ENCODE peak calls at places on chromosomes 16 and 17, in four cellular contexts. H is EL, R is neural progenitor cell, T is GM13977. Q is an unnamed sample.
A peak's percentile ranks its signal among the peaks of the same experiment; 100 is the strongest.

GRCh38 chr17:48011405-48012150 is 26.0 kb downstream of the COPZ2 start:
- DNase-seq in H (peak; percentile 71), R (peak; percentile 64), T (peak; percentile 81), Q (peak; percentile 79)

GRCh38 chr17:36723459-36723858 is 122.1 kb downstream of the MRM1 start:
- DNase-seq in H (no peak), R (no peak), T (no peak), Q (no peak)

GRCh38 chr16:27232061-27232841 is 28.9 kb downstream of the KDM8 start:
- DNase-seq in H (no peak), R (no peak), T (no peak), Q (peak; percentile 90)

GRCh38 chr16:28505489-28506137 is 1.0 kb downstream of the IL27 start:
- DNase-seq in H (no peak), R (no peak), T (peak; percentile 13), Q (no peak)

GRCh38 chr17:49051269-49051668 is 54.1 kb downstream of the IGF2BP1 start:
- DNase-seq in H (no peak), R (peak; percentile 57), T (no peak), Q (no peak)

GRCh38 chr16:88672776-88673175 is 9.9 kb upstream of the MVD start:
- DNase-seq in H (no peak), R (peak; percentile 74), T (no peak), Q (no peak)

GRCh38 chr16:25256821-25257503 is 683 bp downstream of the ZKSCAN2 start:
- DNase-seq in H (peak; percentile 31), R (peak; percentile 45), T (peak; percentile 28), Q (peak; percentile 34)

GRCh38 chr16:55526448-55526847 is 17.6 kb downstream of the LPCAT2 start:
- DNase-seq in H (no peak), R (no peak), T (no peak), Q (no peak)

GRCh38 chr17:4297351-4297750 is 33.6 kb upstream of the ANKFY1 start:
- DNase-seq in H (no peak), R (no peak), T (no peak), Q (no peak)

GRCh38 chr16:2815299-2815771 is 1.7 kb upstream of the PRSS21 start:
- DNase-seq in H (no peak), R (no peak), T (no peak), Q (no peak)

GRCh38 chr16:64711026-64711425 is 410.8 kb downstream of the CDH11 start:
- DNase-seq in H (peak; percentile 52), R (no peak), T (no peak), Q (no peak)

GRCh38 chr16:67665598-67665997 is 952 bp downstream of the ENKD1 start:
- DNase-seq in H (no peak), R (no peak), T (no peak), Q (no peak)

GRCh38 chr16:85055503-85056210 is 28.1 kb downstream of the KIAA0513 start:
- DNase-seq in H (peak; percentile 53), R (no peak), T (peak; percentile 70), Q (peak; percentile 75)

GRCh38 chr17:60106377-60107059 is 27.8 kb upstream of the HEATR6 start:
- DNase-seq in H (peak; percentile 79), R (no peak), T (peak; percentile 33), Q (no peak)

GRCh38 chr16:67150058-67150832 is 553 bp downstream of the B3GNT9 start:
- DNase-seq in H (peak; percentile 62), R (peak; percentile 86), T (peak; percentile 86), Q (no peak)

GRCh38 chr16:69309316-69309715 is 1.8 kb upstream of the VPS4A start:
- DNase-seq in H (no peak), R (no peak), T (no peak), Q (no peak)

GRCh38 chr16:19926449-19927390 is 42.1 kb upstream of the GPRC5B start:
- DNase-seq in H (peak; percentile 73), R (no peak), T (no peak), Q (no peak)